ENCODE peak calls at places on chromosomes 12 and 14, in nine cellular contexts. Q, E, H, C, X, I, B, D and A are unnamed samples.

GRCh38 chr12:27615331-27615891 is 80.8 kb upstream of the REP15 start:
- DNase-seq in Q (no peak), E (no peak), H (no peak), C (no peak), X (peak; percentile 72), I (peak; percentile 71), B (no peak), D (no peak), A (no peak)

GRCh38 chr12:27142102-27142721 is 59.8 kb upstream of the C12orf71 start:
- DNase-seq in Q (peak; percentile 42), E (peak; percentile 98), H (peak; percentile 75), C (peak; percentile 47), X (peak; percentile 82), I (peak; percentile 60), B (no peak), D (no peak), A (no peak)

GRCh38 chr14:38989917-38990546 is 113.0 kb downstream of the SEC23A start:
- DNase-seq in Q (no peak), E (no peak), H (no peak), C (no peak), X (no peak), I (no peak), B (no peak), D (no peak), A (no peak)

GRCh38 chr12:113758165-113758924 is 207.8 kb downstream of the RBM19 start:
- DNase-seq in Q (no peak), E (no peak), H (no peak), C (no peak), X (no peak), I (no peak), B (no peak), D (no peak), A (no peak)

GRCh38 chr14:26370118-26370517 is 227.7 kb downstream of the NOVA1 start:
- DNase-seq in Q (no peak), E (no peak), H (no peak), C (no peak), X (no peak), I (no peak), B (no peak), D (no peak), A (no peak)

GRCh38 chr12:45235087-45236025 is 19.5 kb downstream of the ANO6 start:
- DNase-seq in Q (peak; percentile 41), E (peak; percentile 36), H (no peak), C (peak; percentile 40), X (peak; percentile 60), I (peak; percentile 62), B (peak; percentile 49), D (peak; percentile 58), A (no peak)

GRCh38 chr12:116060765-116061164 is 216.7 kb downstream of the MED13L start:
- DNase-seq in Q (no peak), E (no peak), H (no peak), C (no peak), X (no peak), I (no peak), B (no peak), D (no peak), A (no peak)

GRCh38 chr14:28375295-28375694 is 391.3 kb upstream of the FOXG1 start:
- DNase-seq in Q (no peak), E (peak; percentile 22), H (peak; percentile 2), C (no peak), X (peak; percentile 37), I (no peak), B (no peak), D (no peak), A (no peak)

GRCh38 chr12:128695697-128696096 is 128.1 kb downstream of the SLC15A4 start:
- DNase-seq in Q (no peak), E (no peak), H (no peak), C (no peak), X (no peak), I (no peak), B (no peak), D (no peak), A (no peak)

GRCh38 chr14:59245809-59246295 is 57.4 kb downstream of the DAAM1 start:
- DNase-seq in Q (no peak), E (no peak), H (no peak), C (no peak), X (no peak), I (no peak), B (no peak), D (no peak), A (no peak)

GRCh38 chr12:58395056-58395455 is 453.7 kb downstream of the ATP23 start:
- DNase-seq in Q (no peak), E (no peak), H (no peak), C (no peak), X (no peak), I (no peak), B (no peak), D (no peak), A (no peak)

GRCh38 chr14:36844443-36844842 is 182.8 kb downstream of the PAX9 start:
- DNase-seq in Q (no peak), E (no peak), H (no peak), C (no peak), X (no peak), I (no peak), B (no peak), D (no peak), A (no peak)

GRCh38 chr14:36845346-36846042 is 183.8 kb downstream of the PAX9 start:
- DNase-seq in Q (no peak), E (no peak), H (no peak), C (no peak), X (no peak), I (no peak), B (no peak), D (no peak), A (no peak)

GRCh38 chr14:36848213-36848612 is 186.6 kb downstream of the PAX9 start:
- DNase-seq in Q (no peak), E (no peak), H (no peak), C (no peak), X (no peak), I (no peak), B (no peak), D (no peak), A (no peak)

GRCh38 chr14:36843410-36843809 is 181.8 kb downstream of the PAX9 start:
- DNase-seq in Q (no peak), E (no peak), H (no peak), C (no peak), X (no peak), I (no peak), B (no peak), D (no peak), A (no peak)

DNA sequence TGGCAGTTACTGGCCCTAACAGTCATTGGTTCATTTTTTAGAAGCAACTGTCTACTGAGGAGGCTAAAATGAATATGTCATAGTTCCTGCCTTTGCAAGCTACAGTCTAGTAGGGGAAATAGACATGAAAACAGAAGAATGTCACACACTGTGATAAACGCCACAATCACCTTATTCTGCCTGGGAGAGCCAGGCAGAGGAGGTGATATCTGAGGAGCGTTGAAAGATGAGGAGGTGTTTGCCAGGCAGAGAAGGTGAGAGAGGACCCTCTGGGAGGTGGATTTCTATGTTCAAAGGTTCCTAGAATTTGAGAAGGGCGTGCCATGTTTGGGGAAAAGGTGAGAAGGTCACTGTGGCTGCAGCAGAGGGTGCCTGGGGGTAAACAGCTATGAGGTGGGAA is 185.7 kb downstream of the PAX9 start:
- DNase-seq in Q (no peak), E (no peak), H (no peak), C (no peak), X (no peak), I (no peak), B (no peak), D (no peak), A (no peak)
- H3K9me3 ChIP-seq in Q (no peaks in the 10 kb centered on the region), E (no peaks in the 10 kb centered on the region), H (no peaks in the 10 kb centered on the region), C (no peaks in the 10 kb centered on the region), X (no peaks in the 10 kb centered on the region), I (no peaks in the 10 kb centered on the region), B (no peaks in the 10 kb centered on the region), D (no peaks in the 10 kb centered on the region), A (peaks cover 3% of the 10 kb centered on the region)

DNA sequence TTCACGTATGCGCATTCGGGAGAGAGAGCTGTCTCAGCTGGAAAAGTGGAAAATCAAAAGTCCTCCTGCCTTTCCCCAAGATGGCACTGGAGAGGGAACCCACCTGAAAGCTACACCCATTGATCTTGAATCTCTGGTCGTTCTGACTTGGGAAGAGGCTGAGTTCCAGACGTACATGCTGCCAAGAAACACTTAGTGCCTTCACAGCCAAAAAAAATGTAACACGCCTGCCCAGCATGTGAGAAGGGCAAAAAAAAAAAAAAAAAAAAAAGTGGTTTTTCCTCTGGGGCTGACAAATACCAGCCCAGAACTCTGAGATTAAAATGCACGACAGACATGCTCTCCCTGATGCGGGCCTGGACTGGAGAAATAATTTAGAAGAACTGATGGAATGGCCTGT is 1159.8 kb downstream of the VRK1 start:
- DNase-seq in Q (no peak), E (no peak), H (no peak), C (no peak), X (no peak), I (no peak), B (no peak), D (no peak), A (no peak)
- H3K9me3 ChIP-seq in Q (no peaks in the 10 kb centered on the region), E (peaks cover 9% of the 10 kb centered on the region), H (no peaks in the 10 kb centered on the region), C (peaks cover 9% of the 10 kb centered on the region), X (no peaks in the 10 kb centered on the region), I (no peaks in the 10 kb centered on the region), B (no peaks in the 10 kb centered on the region), D (no peaks in the 10 kb centered on the region), A (peaks cover 3% of the 10 kb centered on the region)

GRCh38 chr12:34297126-34297789 is 275.0 kb downstream of the ALG10 start:
- DNase-seq in Q (no peak), E (no peak), H (no peak), C (peak; percentile 4), X (no peak), I (no peak), B (peak; percentile 5), D (no peak), A (no peak)
- H3K9me3 ChIP-seq in Q (no peaks in the 10 kb centered on the region), E (no peaks in the 10 kb centered on the region), H (no peaks in the 10 kb centered on the region), C (no peaks in the 10 kb centered on the region), X (peaks cover 38% of the 10 kb centered on the region), I (no peaks in the 10 kb centered on the region), B (peaks cover 14% of the 10 kb centered on the region), D (no peaks in the 10 kb centered on the region), A (no peaks in the 10 kb centered on the region)

GRCh38 chr14:52267501-52268190 is at the start of gene PTGDR:
- DNase-seq in Q (peak; percentile 37), E (no peak), H (peak; percentile 18), C (peak; percentile 47), X (no peak), I (no peak), B (peak; percentile 51), D (peak; percentile 53), A (peak; percentile 11)

GRCh38 chr14:52266782-52267181 is 716 bp upstream of the PTGDR start:
- DNase-seq in Q (no peak), E (no peak), H (no peak), C (no peak), X (no peak), I (no peak), B (no peak), D (no peak), A (no peak)

GRCh38 chr14:52266179-52266578 is 1.3 kb upstream of the PTGDR start:
- DNase-seq in Q (no peak), E (no peak), H (peak; percentile 30), C (peak; percentile 53), X (no peak), I (no peak), B (no peak), D (no peak), A (no peak)

GRCh38 chr14:52263190-52263589 is 4.3 kb upstream of the PTGDR start:
- DNase-seq in Q (no peak), E (no peak), H (no peak), C (no peak), X (no peak), I (no peak), B (no peak), D (no peak), A (no peak)

DNA sequence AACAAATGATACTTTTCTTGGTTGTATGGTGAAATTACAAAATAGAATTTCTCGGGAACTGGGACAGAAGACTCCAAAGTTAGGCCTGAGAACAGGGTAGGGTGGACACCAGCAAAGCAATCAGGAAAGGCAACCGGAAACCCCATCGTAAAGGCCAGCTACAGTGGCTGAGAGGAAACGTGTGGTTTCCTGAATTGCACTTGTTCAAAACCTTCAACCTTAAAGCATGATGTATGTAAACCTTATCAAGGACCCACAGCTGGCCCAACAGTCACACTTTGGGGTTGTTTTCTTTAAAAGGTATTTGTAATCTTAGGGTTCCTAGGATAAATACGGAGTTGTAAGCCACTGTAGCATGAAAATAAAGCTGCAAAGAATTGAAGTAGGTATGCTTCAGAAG is 2.2 kb upstream of the PTGDR start:
- DNase-seq in Q (no peak), E (no peak), H (no peak), C (no peak), X (no peak), I (no peak), B (no peak), D (no peak), A (no peak)
- H3K9me3 ChIP-seq in Q (no peaks in the 10 kb centered on the region), E (no peaks in the 10 kb centered on the region), H (no peaks in the 10 kb centered on the region), C (no peaks in the 10 kb centered on the region), X (peaks cover 5% of the 10 kb centered on the region), I (no peaks in the 10 kb centered on the region), B (no peaks in the 10 kb centered on the region), D (no peaks in the 10 kb centered on the region), A (no peaks in the 10 kb centered on the region)